ENCODE peak calls at places on chromosomes 16 and 17, in ten cellular contexts. Z is astrocyte of the cerebellum; X is body of pancreas; E is uterus; I is activated CD8-positive, alpha-beta T cell treated with anti-CD3 and anti-CD28 coated beads for 36 hours; P is HFF-Myc; O is tibial nerve; T is AG04449; H is cardiac muscle cell; W is H9. C is an unnamed sample.

GRCh38 chr17:55086635-55087058 is 118.1 kb downstream of the STXBP4 start:
- DNase-seq in Z (peak), X (no peak), E (no peak), I (no peak), P (peak), O (no peak), T (peak), H (no peak), W (no peak), C (peak)

GRCh38 chr16:69476920-69477418 is 52.5 kb downstream of the CYB5B start:
- DNase-seq in Z (peak), X (no peak), E (no peak), I (no peak), P (peak), O (no peak), T (peak), H (no peak), W (no peak), C (no peak)

GRCh38 chr16:66502020-66502913 is 47.7 kb downstream of the TK2 start:
- DNase-seq in Z (no peak), X (peak), E (peak), I (no peak), P (no peak), O (peak), T (no peak), H (no peak), W (no peak), C (no peak)

GRCh38 chr16:85254921-85255320 is 142.6 kb upstream of the CIBAR2 start:
- DNase-seq in Z (no peak), X (no peak), E (no peak), I (no peak), P (no peak), O (no peak), T (no peak), H (no peak), W (no peak), C (no peak)

GRCh38 chr16:22092143-22092933 is at the start of gene VWA3A:
- DNase-seq in Z (peak), X (peak), E (no peak), I (no peak), P (peak), O (no peak), T (peak), H (peak), W (peak), C (peak)

GRCh38 chr17:68686108-68686988 is 85.2 kb upstream of the FAM20A start:
- DNase-seq in Z (no peak), X (no peak), E (no peak), I (no peak), P (no peak), O (no peak), T (no peak), H (no peak), W (no peak), C (no peak)

GRCh38 chr16:84718-85452 is 6.9 kb downstream of the MPG start:
- DNase-seq in Z (no peak), X (peak), E (peak), I (peak), P (no peak), O (peak), T (peak), H (no peak), W (no peak), C (peak)

GRCh38 chr17:76408037-76408849 is 23.8 kb downstream of the SPHK1 start:
- DNase-seq in Z (no peak), X (peak), E (no peak), I (peak), P (no peak), O (peak), T (no peak), H (peak), W (peak), C (no peak)

GRCh38 chr17:4810696-4811289 is 3.8 kb downstream of the PLD2 start:
- DNase-seq in Z (no peak), X (no peak), E (no peak), I (peak), P (no peak), O (no peak), T (no peak), H (no peak), W (no peak), C (no peak)

GRCh38 chr17:28949185-28950016 is 1.9 kb downstream of the PHF12 start:
- DNase-seq in Z (no peak), X (peak), E (peak), I (peak), P (no peak), O (peak), T (no peak), H (peak), W (peak), C (no peak)

GRCh38 chr17:56347646-56348045 is 194.4 kb downstream of the ANKFN1 start:
- DNase-seq in Z (no peak), X (no peak), E (no peak), I (no peak), P (no peak), O (no peak), T (no peak), H (no peak), W (no peak), C (no peak)

GRCh38 chr17:78875738-78876597 is 27.0 kb downstream of the CEP295NL start:
- DNase-seq in Z (no peak), X (peak), E (no peak), I (no peak), P (no peak), O (no peak), T (no peak), H (no peak), W (no peak), C (no peak)

GRCh38 chr16:48531011-48531962 is 78.7 kb downstream of the N4BP1 start:
- DNase-seq in Z (no peak), X (no peak), E (peak), I (no peak), P (peak), O (peak), T (no peak), H (no peak), W (peak), C (peak)

GRCh38 chr17:72334205-72334604 is 213.4 kb downstream of the SOX9 start:
- DNase-seq in Z (no peak), X (no peak), E (no peak), I (no peak), P (no peak), O (no peak), T (peak), H (no peak), W (no peak), C (peak)

GRCh38 chr16:67017810-67018488 is 11.0 kb upstream of the CBFB start:
- DNase-seq in Z (peak), X (peak), E (peak), I (peak), P (peak), O (peak), T (peak), H (peak), W (peak), C (peak)

GRCh38 chr16:55145771-55146603 is 178.0 kb upstream of the IRX6 start:
- DNase-seq in Z (no peak), X (no peak), E (no peak), I (no peak), P (no peak), O (no peak), T (no peak), H (no peak), W (no peak), C (no peak)

GRCh38 chr17:58344047-58344790 is 7.8 kb downstream of the SUPT4H1 start:
- DNase-seq in Z (no peak), X (no peak), E (no peak), I (peak), P (no peak), O (no peak), T (no peak), H (no peak), W (no peak), C (no peak)

GRCh38 chr17:7579001-7579838 is at the start of gene CD68:
- DNase-seq in Z (no peak), X (peak), E (peak), I (peak), P (peak), O (peak), T (peak), H (peak), W (peak), C (peak)

GRCh38 chr17:76445697-76446448 is 7.1 kb downstream of the UBE2O start:
- DNase-seq in Z (no peak), X (no peak), E (no peak), I (no peak), P (no peak), O (no peak), T (no peak), H (no peak), W (no peak), C (no peak)

DNA sequence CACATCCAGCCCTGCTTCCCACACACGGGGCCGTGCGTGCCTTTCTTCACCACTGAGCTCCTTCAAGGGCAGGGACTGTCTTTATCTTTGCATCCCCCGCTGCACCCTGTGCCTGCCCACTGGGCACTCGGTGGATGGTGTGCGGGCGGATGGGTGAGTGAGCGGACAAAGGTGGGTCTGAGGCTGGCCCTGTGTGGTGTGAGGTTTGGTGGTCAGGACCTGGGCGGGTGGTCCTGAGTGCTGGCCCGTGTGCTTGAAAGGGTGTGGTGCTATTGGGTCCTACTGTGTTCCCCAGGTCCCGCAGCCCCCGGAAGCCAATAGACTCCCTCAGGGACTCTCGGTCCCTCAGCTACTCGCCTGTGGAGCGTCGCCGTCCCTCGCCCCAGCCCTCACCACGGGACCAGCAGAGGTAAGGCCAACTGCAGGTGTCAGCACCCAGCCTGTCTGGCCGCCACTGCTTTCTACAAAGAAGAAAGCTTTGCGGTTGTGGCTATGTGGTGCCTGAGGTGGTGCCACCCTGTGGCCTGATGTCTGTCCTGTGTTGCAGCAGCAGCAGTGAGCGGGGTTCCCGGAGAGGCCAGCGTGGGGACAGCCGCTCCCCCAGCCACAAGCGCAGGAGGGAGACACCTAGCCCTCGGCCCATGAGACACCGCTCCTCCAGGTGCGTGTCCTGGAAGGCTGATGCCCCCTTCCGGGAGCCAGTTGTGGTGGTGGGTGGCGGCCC is 6.9 kb downstream of the ELOB start:
- DNase-seq in Z (no peak), X (peak), E (no peak), I (no peak), P (no peak), O (no peak), T (no peak), H (no peak), W (no peak), C (no peak)
- TF ChIP-seq CTCF in Z (no peak), X (no peak), E (no peak), I (no peak), P (peak), O (no peak), T (no peak), H (no peak), W (peak), C (no peak)

GRCh38 chr17:74780443-74781238 is 4.5 kb upstream of the NAT9 start:
- DNase-seq in Z (no peak), X (no peak), E (no peak), I (peak), P (no peak), O (no peak), T (no peak), H (no peak), W (peak), C (no peak)

GRCh38 chr17:74785981-74786360 is 9.8 kb upstream of the NAT9 start:
- DNase-seq in Z (no peak), X (no peak), E (no peak), I (no peak), P (no peak), O (no peak), T (no peak), H (no peak), W (no peak), C (no peak)

GRCh38 chr17:74782571-74782970 is 6.4 kb upstream of the NAT9 start:
- DNase-seq in Z (no peak), X (no peak), E (no peak), I (no peak), P (no peak), O (no peak), T (no peak), H (no peak), W (no peak), C (no peak)

GRCh38 chr17:74786411-74787097 is 10.4 kb upstream of the NAT9 start:
- DNase-seq in Z (no peak), X (no peak), E (no peak), I (no peak), P (no peak), O (peak), T (no peak), H (no peak), W (no peak), C (no peak)

DNA sequence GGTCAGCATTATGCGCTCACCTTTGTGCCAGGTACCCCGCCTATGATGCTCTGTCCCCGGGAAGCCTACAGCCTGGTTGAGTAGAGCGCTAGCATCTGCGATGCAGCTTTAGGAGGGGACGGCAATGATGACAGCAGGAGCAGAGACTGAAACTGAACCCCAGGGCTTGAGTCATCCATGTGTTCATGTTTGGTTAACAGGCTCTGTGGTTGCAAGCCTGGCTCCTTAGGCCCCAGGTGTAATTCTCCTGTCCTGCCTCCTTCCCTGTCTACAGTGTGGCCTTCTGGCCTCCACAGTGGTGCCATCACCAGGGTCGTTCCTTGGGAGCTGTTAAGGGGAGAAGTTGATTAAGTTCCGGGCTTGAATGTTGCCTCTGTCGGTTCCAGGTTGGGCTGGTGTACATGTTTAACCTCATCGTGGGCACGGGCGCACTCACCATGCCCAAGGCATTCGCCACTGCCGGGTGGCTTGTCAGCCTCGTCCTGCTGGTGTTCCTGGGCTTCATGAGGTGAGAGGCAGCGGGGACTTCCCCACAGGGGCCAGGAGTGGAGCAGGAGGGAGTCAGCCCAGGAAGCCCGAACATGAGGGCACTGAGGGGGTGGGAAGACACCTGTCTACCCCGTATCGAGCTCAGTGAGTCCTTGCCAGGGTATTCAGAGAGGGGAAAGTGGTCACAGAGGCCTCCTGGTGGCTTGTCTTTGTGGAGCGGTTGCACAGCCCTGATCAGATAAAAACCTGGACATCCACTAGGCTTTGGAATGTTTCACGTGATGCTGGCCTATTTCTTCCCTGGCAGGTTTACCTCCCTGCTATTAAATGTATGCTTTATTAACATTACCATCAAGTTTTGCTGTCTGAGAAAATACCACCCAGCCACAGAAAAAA is 9.2 kb upstream of the NAT9 start:
- DNase-seq in Z (no peak), X (no peak), E (no peak), I (peak), P (no peak), O (no peak), T (no peak), H (no peak), W (no peak), C (no peak)
- TF ChIP-seq CTCF in Z (peak), X (no peak), E (no peak), I (no peak), P (no peak), O (no peak), T (no peak), H (no peak), W (peak), C (no peak)

DNA sequence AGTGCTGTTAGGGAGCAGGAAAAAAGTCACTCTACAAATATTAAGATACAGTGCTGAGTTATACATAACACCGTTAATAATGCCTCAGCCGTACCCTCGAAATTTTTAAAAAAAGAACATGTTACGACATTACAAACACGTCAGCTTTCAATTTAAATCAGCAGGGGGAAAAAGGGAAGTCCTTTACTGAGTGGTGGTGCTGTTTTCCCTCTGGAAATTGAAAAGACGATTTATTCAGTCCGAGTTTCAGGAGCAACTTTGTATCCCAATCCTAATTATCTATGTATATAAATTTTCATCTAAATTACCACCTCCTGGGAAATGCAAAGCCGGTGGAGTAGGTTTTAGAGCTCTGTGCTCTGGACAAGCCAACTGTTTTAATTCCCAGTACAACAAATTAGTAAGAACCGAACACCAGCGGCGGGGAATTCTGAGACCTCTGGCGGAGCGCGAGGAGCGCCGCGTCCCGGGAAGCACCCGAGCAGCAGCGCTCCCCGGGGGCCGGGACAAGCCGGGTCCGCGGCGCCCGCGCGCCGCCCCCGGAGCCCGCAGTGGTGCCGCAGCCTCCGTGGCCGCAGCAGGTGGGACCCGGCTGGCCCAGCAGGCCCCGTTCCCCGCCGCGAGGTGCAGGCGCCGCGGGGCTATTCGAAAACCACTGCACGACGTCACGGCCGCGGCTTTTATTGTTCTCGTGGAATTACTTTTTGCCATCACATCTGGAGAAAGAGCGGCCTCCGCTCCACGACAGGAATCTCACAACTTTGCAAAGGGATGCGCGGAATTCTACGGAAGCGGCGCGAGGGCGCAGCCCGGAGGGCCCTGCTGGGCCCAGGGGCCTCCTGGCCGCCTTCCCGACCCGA is 1.0 kb downstream of the NETO2 start:
- DNase-seq in Z (peak), X (peak), E (no peak), I (peak), P (no peak), O (no peak), T (no peak), H (peak), W (peak), C (no peak)
- TF ChIP-seq CTCF in Z (no peak), X (no peak), E (no peak), I (no peak), P (no peak), O (no peak), T (no peak), H (no peak), W (no peak), C (no peak)

GRCh38 chr17:81049973-81050551 is 15.1 kb downstream of the BAIAP2 start:
- DNase-seq in Z (no peak), X (peak), E (no peak), I (no peak), P (no peak), O (no peak), T (no peak), H (no peak), W (peak), C (no peak)
- TF ChIP-seq CTCF in Z (no peak), X (no peak), E (no peak), I (no peak), P (no peak), O (peak), T (no peak), H (no peak), W (no peak), C (no peak)

GRCh38 chr16:71413341-71413740 is 28.5 kb downstream of the TLE7 start:
- DNase-seq in Z (no peak), X (no peak), E (no peak), I (no peak), P (no peak), O (no peak), T (no peak), H (no peak), W (no peak), C (no peak)
- TF ChIP-seq CTCF in Z (no peak), X (no peak), E (no peak), I (no peak), P (no peak), O (no peak), T (no peak), H (no peak), W (no peak), C (no peak)

C was measured in AG09319.